ENCODE peak calls at places on chromosome 1, in eight cellular contexts. One of them, this sample, is unnamed.

GRCh38 chr1:55213029-55213884 is 1.9 kb downstream of the USP24 start:
- DNase-seq in posterior cingulate gyrus: no peak
- DNase-seq in hippocampal formation: no peak
- DNase-seq in mesothelial cell of epicardium: no peak
- DNase-seq in stimulated activated CD8-positive, alpha-beta memory T cell treated with anti-CD3 and anti-CD28 coated beads, Interleukin-2, amount 100 ng/mL, for 1 hour: no peak
- DNase-seq in T-cell: no peak
- DNase-seq in NCI-H774: no peak
- DNase-seq in HL-60: no peak
- DNase-seq in this sample: no peak

GRCh38 chr1:80533775-80534314 is 1266.9 kb upstream of the ADGRL2 start:
- DNase-seq in posterior cingulate gyrus: no peak
- DNase-seq in hippocampal formation: no peak
- DNase-seq in mesothelial cell of epicardium: no peak
- DNase-seq in stimulated activated CD8-positive, alpha-beta memory T cell treated with anti-CD3 and anti-CD28 coated beads, Interleukin-2, amount 100 ng/mL, for 1 hour: no peak
- DNase-seq in T-cell: no peak
- DNase-seq in NCI-H774: no peak
- DNase-seq in HL-60: no peak
- DNase-seq in this sample: no peak

GRCh38 chr1:103459385-103459784 is 66.1 kb upstream of the RNPC3 start:
- DNase-seq in posterior cingulate gyrus: no peak
- DNase-seq in hippocampal formation: no peak
- DNase-seq in mesothelial cell of epicardium: no peak
- DNase-seq in stimulated activated CD8-positive, alpha-beta memory T cell treated with anti-CD3 and anti-CD28 coated beads, Interleukin-2, amount 100 ng/mL, for 1 hour: no peak
- DNase-seq in T-cell: no peak
- DNase-seq in NCI-H774: no peak
- DNase-seq in HL-60: no peak
- DNase-seq in this sample: peak; percentile 15

GRCh38 chr1:16367968-16368910 is 1.2 kb downstream of the SZRD1 start:
- DNase-seq in posterior cingulate gyrus: no peak
- DNase-seq in hippocampal formation: no peak
- DNase-seq in mesothelial cell of epicardium: no peak
- DNase-seq in stimulated activated CD8-positive, alpha-beta memory T cell treated with anti-CD3 and anti-CD28 coated beads, Interleukin-2, amount 100 ng/mL, for 1 hour: no peak
- DNase-seq in T-cell: no peak
- DNase-seq in NCI-H774: no peak
- DNase-seq in HL-60: no peak
- DNase-seq in this sample: no peak

GRCh38 chr1:6099787-6100765 is 54.4 kb downstream of the KCNAB2 start:
- DNase-seq in posterior cingulate gyrus: no peak
- DNase-seq in hippocampal formation: no peak
- DNase-seq in mesothelial cell of epicardium: no peak
- DNase-seq in stimulated activated CD8-positive, alpha-beta memory T cell treated with anti-CD3 and anti-CD28 coated beads, Interleukin-2, amount 100 ng/mL, for 1 hour: no peak
- DNase-seq in T-cell: no peak
- DNase-seq in NCI-H774: no peak
- DNase-seq in HL-60: no peak
- DNase-seq in this sample: no peak

GRCh38 chr1:66214901-66215300 is 319.1 kb upstream of the SGIP1 start:
- DNase-seq in posterior cingulate gyrus: no peak
- DNase-seq in hippocampal formation: no peak
- DNase-seq in mesothelial cell of epicardium: no peak
- DNase-seq in stimulated activated CD8-positive, alpha-beta memory T cell treated with anti-CD3 and anti-CD28 coated beads, Interleukin-2, amount 100 ng/mL, for 1 hour: no peak
- DNase-seq in T-cell: peak; percentile 38
- DNase-seq in NCI-H774: no peak
- DNase-seq in HL-60: no peak
- DNase-seq in this sample: no peak

GRCh38 chr1:201898992-201899391 is 10.3 kb downstream of the SHISA4 start:
- DNase-seq in posterior cingulate gyrus: no peak
- DNase-seq in hippocampal formation: no peak
- DNase-seq in mesothelial cell of epicardium: no peak
- DNase-seq in stimulated activated CD8-positive, alpha-beta memory T cell treated with anti-CD3 and anti-CD28 coated beads, Interleukin-2, amount 100 ng/mL, for 1 hour: no peak
- DNase-seq in T-cell: no peak
- DNase-seq in NCI-H774: no peak
- DNase-seq in HL-60: no peak
- DNase-seq in this sample: no peak

GRCh38 chr1:79614762-79615161 is 608.2 kb upstream of the ADGRL4 start:
- DNase-seq in posterior cingulate gyrus: no peak
- DNase-seq in hippocampal formation: no peak
- DNase-seq in mesothelial cell of epicardium: no peak
- DNase-seq in stimulated activated CD8-positive, alpha-beta memory T cell treated with anti-CD3 and anti-CD28 coated beads, Interleukin-2, amount 100 ng/mL, for 1 hour: no peak
- DNase-seq in T-cell: no peak
- DNase-seq in NCI-H774: no peak
- DNase-seq in HL-60: no peak
- DNase-seq in this sample: no peak

GRCh38 chr1:66779475-66780078 is 21.5 kb downstream of the INSL5 start:
- DNase-seq in posterior cingulate gyrus: no peak
- DNase-seq in hippocampal formation: no peak
- DNase-seq in mesothelial cell of epicardium: no peak
- DNase-seq in stimulated activated CD8-positive, alpha-beta memory T cell treated with anti-CD3 and anti-CD28 coated beads, Interleukin-2, amount 100 ng/mL, for 1 hour: no peak
- DNase-seq in T-cell: no peak
- DNase-seq in NCI-H774: no peak
- DNase-seq in HL-60: no peak
- DNase-seq in this sample: no peak

GRCh38 chr1:32205401-32206370 is at the start of gene IQCC:
- DNase-seq in posterior cingulate gyrus: peak; percentile 86
- DNase-seq in hippocampal formation: peak; percentile 74
- DNase-seq in mesothelial cell of epicardium: peak; percentile 89
- DNase-seq in stimulated activated CD8-positive, alpha-beta memory T cell treated with anti-CD3 and anti-CD28 coated beads, Interleukin-2, amount 100 ng/mL, for 1 hour: peak; percentile 72
- DNase-seq in T-cell: peak; percentile 82
- DNase-seq in NCI-H774: peak; percentile 99
- DNase-seq in HL-60: peak; percentile 78
- DNase-seq in this sample: peak; percentile 84

GRCh38 chr1:160267284-160267991 is 5.1 kb upstream of the DCAF8 start:
- DNase-seq in posterior cingulate gyrus: no peak
- DNase-seq in hippocampal formation: no peak
- DNase-seq in mesothelial cell of epicardium: no peak
- DNase-seq in stimulated activated CD8-positive, alpha-beta memory T cell treated with anti-CD3 and anti-CD28 coated beads, Interleukin-2, amount 100 ng/mL, for 1 hour: no peak
- DNase-seq in T-cell: no peak
- DNase-seq in NCI-H774: no peak
- DNase-seq in HL-60: no peak
- DNase-seq in this sample: no peak

GRCh38 chr1:200988693-200989092 is 34.8 kb downstream of the KIF21B start:
- DNase-seq in posterior cingulate gyrus: no peak
- DNase-seq in hippocampal formation: no peak
- DNase-seq in mesothelial cell of epicardium: no peak
- DNase-seq in stimulated activated CD8-positive, alpha-beta memory T cell treated with anti-CD3 and anti-CD28 coated beads, Interleukin-2, amount 100 ng/mL, for 1 hour: no peak
- DNase-seq in T-cell: no peak
- DNase-seq in NCI-H774: no peak
- DNase-seq in HL-60: no peak
- DNase-seq in this sample: no peak

GRCh38 chr1:37438971-37439671 is 35.3 kb upstream of the ZC3H12A start:
- DNase-seq in posterior cingulate gyrus: no peak
- DNase-seq in hippocampal formation: no peak
- DNase-seq in mesothelial cell of epicardium: no peak
- DNase-seq in stimulated activated CD8-positive, alpha-beta memory T cell treated with anti-CD3 and anti-CD28 coated beads, Interleukin-2, amount 100 ng/mL, for 1 hour: no peak
- DNase-seq in T-cell: no peak
- DNase-seq in NCI-H774: peak; percentile 37
- DNase-seq in HL-60: no peak
- DNase-seq in this sample: no peak

GRCh38 chr1:214551436-214552173 is at the start of gene PTPN14:
- DNase-seq in posterior cingulate gyrus: peak; percentile 70
- DNase-seq in hippocampal formation: peak; percentile 42
- DNase-seq in mesothelial cell of epicardium: peak; percentile 94
- DNase-seq in stimulated activated CD8-positive, alpha-beta memory T cell treated with anti-CD3 and anti-CD28 coated beads, Interleukin-2, amount 100 ng/mL, for 1 hour: no peak
- DNase-seq in T-cell: no peak
- DNase-seq in NCI-H774: peak; percentile 42
- DNase-seq in HL-60: no peak
- DNase-seq in this sample: peak; percentile 58

GRCh38 chr1:114585221-114585620 is 3.8 kb upstream of the BCAS2 start:
- DNase-seq in posterior cingulate gyrus: no peak
- DNase-seq in hippocampal formation: no peak
- DNase-seq in mesothelial cell of epicardium: no peak
- DNase-seq in stimulated activated CD8-positive, alpha-beta memory T cell treated with anti-CD3 and anti-CD28 coated beads, Interleukin-2, amount 100 ng/mL, for 1 hour: no peak
- DNase-seq in T-cell: no peak
- DNase-seq in NCI-H774: no peak
- DNase-seq in HL-60: no peak
- DNase-seq in this sample: no peak

GRCh38 chr1:206663832-206664652 is 20.7 kb upstream of the MAPKAPK2 start:
- DNase-seq in posterior cingulate gyrus: no peak
- DNase-seq in hippocampal formation: peak; percentile 47
- DNase-seq in mesothelial cell of epicardium: peak; percentile 86
- DNase-seq in stimulated activated CD8-positive, alpha-beta memory T cell treated with anti-CD3 and anti-CD28 coated beads, Interleukin-2, amount 100 ng/mL, for 1 hour: peak; percentile 54
- DNase-seq in T-cell: peak; percentile 71
- DNase-seq in NCI-H774: peak; percentile 36
- DNase-seq in HL-60: no peak
- DNase-seq in this sample: peak; percentile 62

GRCh38 chr1:78839704-78840277 is 166.7 kb downstream of the ADGRL4 start:
- DNase-seq in posterior cingulate gyrus: no peak
- DNase-seq in hippocampal formation: no peak
- DNase-seq in mesothelial cell of epicardium: no peak
- DNase-seq in stimulated activated CD8-positive, alpha-beta memory T cell treated with anti-CD3 and anti-CD28 coated beads, Interleukin-2, amount 100 ng/mL, for 1 hour: no peak
- DNase-seq in T-cell: no peak
- DNase-seq in NCI-H774: peak; percentile 38
- DNase-seq in HL-60: peak; percentile 10
- DNase-seq in this sample: peak; percentile 45